ENCODE peak calls at places on chromosome 16, in six cellular contexts. C is heart right ventricle; N is AG04450; G is stimulated activated CD4-positive, alpha-beta T cell treated with anti-CD3 and anti-CD28 coated beads, Interleukin-1b, Interleukin-23, amount 100 ng/mL, for 1 hour; U is astrocyte of the hippocampus; H is heart left ventricle. I is an unnamed sample.
A peak's percentile ranks its signal among the peaks of the same experiment; 100 is the strongest.

GRCh38 chr16:4370570-4371480 is 823 bp upstream of the VASN start:
- DNase-seq in C (peak; percentile 79), G (no peak), H (peak; percentile 78), N (peak; percentile 65), U (peak; percentile 89), I (no peak)

GRCh38 chr16:1048442-1049112 is 24.0 kb upstream of the SSTR5 start:
- DNase-seq in H (peak; percentile 79), U (peak; percentile 48), N (no peak), C (peak; percentile 80), G (no peak), I (no peak)

GRCh38 chr16:4319454-4319853 is 3.6 kb downstream of the GLIS2 start:
- DNase-seq in N (no peak), C (no peak), H (no peak), G (no peak), U (no peak), I (peak; percentile 62)

GRCh38 chr16:46972429-46972970 is 974 bp downstream of the DNAJA2 start:
- DNase-seq in G (no peak), C (no peak), N (no peak), H (no peak), U (peak; percentile 53), I (peak; percentile 47)

GRCh38 chr16:71781741-71782140 is 26.9 kb downstream of the AP1G1 start:
- DNase-seq in G (no peak), U (peak; percentile 77), N (no peak), H (no peak), C (no peak), I (no peak)

GRCh38 chr16:28915181-28915580 is 9.9 kb downstream of the RABEP2 start:
- DNase-seq in U (peak; percentile 29), G (no peak), H (no peak), C (no peak), N (no peak), I (no peak)

GRCh38 chr16:27245276-27246231 is 23.0 kb downstream of the NSMCE1 start:
- DNase-seq in C (no peak), U (peak; percentile 91), N (no peak), G (no peak), H (no peak), I (no peak)

GRCh38 chr16:12317121-12317810 is 340.7 kb downstream of the SNX29 start:
- DNase-seq in N (no peak), U (no peak), H (no peak), C (no peak), G (no peak), I (no peak)